ENCODE peak calls at places on chromosomes 5 and 9, in nine cellular contexts. Z is AG04450; Y is NCI-H1417; B is lower leg skin; S is activated CD4-positive, CD25-positive, alpha-beta regulatory T cell; M is stimulated activated CD4-positive, alpha-beta T cell treated with anti-CD3 and anti-CD28 coated beads, TNF-alpha, amount 100 ng/mL, for 4 hours; L is NCI-H1694 treated with DMSO at 0.1 percent for 48 hours; U is activated T-cell treated with anti-CD3 and anti-CD28 coated beads for 1 hour; N is HuH-7. T is an unnamed sample.

GRCh38 chr9:85469041-85469440 is 272.7 kb downstream of the AGTPBP1 start:
- DNase-seq in Z (no peak), Y (no peak), B (no peak), S (no peak), M (no peak), L (no peak), U (no peak), N (no peak), T (no peak)

GRCh38 chr5:137146402-137146889 is 352.7 kb downstream of the SPOCK1 start:
- DNase-seq in Z (peak), Y (peak), B (peak), S (no peak), M (no peak), L (no peak), U (no peak), N (no peak), T (peak)

GRCh38 chr9:87336914-87337333 is 160.7 kb upstream of the DAPK1 start:
- DNase-seq in Z (peak), Y (peak), B (no peak), S (no peak), M (no peak), L (peak), U (no peak), N (peak), T (no peak)

GRCh38 chr9:81868145-81868544 is 60.1 kb upstream of the SPATA31D4 start:
- DNase-seq in Z (no peak), Y (no peak), B (no peak), S (no peak), M (no peak), L (no peak), U (no peak), N (no peak), T (no peak)

GRCh38 chr9:19631181-19631580 is 157.7 kb downstream of the SLC24A2 start:
- DNase-seq in Z (no peak), Y (no peak), B (no peak), S (no peak), M (no peak), L (no peak), U (no peak), N (no peak), T (no peak)

GRCh38 chr5:96434201-96434645 is 1.2 kb upstream of the PCSK1 start:
- DNase-seq in Z (peak), Y (peak), B (peak), S (no peak), M (peak), L (no peak), U (peak), N (peak), T (no peak)

GRCh38 chr9:110086537-110086936 is 121.4 kb downstream of the C9orf152 start:
- DNase-seq in Z (no peak), Y (no peak), B (no peak), S (no peak), M (no peak), L (no peak), U (no peak), N (no peak), T (no peak)

GRCh38 chr9:121680236-121680635 is 28.8 kb downstream of the DAB2IP start:
- DNase-seq in Z (no peak), Y (no peak), B (no peak), S (no peak), M (no peak), L (no peak), U (no peak), N (no peak), T (no peak)

GRCh38 chr9:130983283-130983670 is 25.7 kb upstream of the LAMC3 start:
- DNase-seq in Z (no peak), Y (no peak), B (no peak), S (no peak), M (no peak), L (no peak), U (no peak), N (no peak), T (no peak)

GRCh38 chr9:13952906-13953305 is 361.0 kb downstream of the NFIB start:
- DNase-seq in Z (no peak), Y (peak), B (no peak), S (no peak), M (no peak), L (no peak), U (no peak), N (no peak), T (peak)

GRCh38 chr5:151063136-151063544 is 17.7 kb downstream of the TNIP1 start:
- DNase-seq in Z (no peak), Y (no peak), B (no peak), S (no peak), M (no peak), L (no peak), U (no peak), N (no peak), T (no peak)

GRCh38 chr5:17218353-17219005 is 1.0 kb downstream of the BASP1 start:
- DNase-seq in Z (no peak), Y (peak), B (peak), S (no peak), M (no peak), L (peak), U (no peak), N (no peak), T (no peak)

GRCh38 chr5:59724482-59725392 is 168.8 kb downstream of the PDE4D start:
- DNase-seq in Z (peak), Y (peak), B (no peak), S (no peak), M (no peak), L (peak), U (no peak), N (peak), T (peak)

GRCh38 chr9:8555767-8556500 is 756.4 kb upstream of the DMAC1 start:
- DNase-seq in Z (no peak), Y (no peak), B (no peak), S (no peak), M (no peak), L (no peak), U (no peak), N (no peak), T (no peak)

GRCh38 chr5:59300930-59301329 is 592.6 kb downstream of the PDE4D start:
- DNase-seq in Z (no peak), Y (no peak), B (no peak), S (no peak), M (no peak), L (no peak), U (no peak), N (no peak), T (no peak)

GRCh38 chr5:125835293-125836172 is 587.7 kb upstream of the GRAMD2B start:
- DNase-seq in Z (peak), Y (no peak), B (no peak), S (no peak), M (no peak), L (no peak), U (no peak), N (peak), T (no peak)

GRCh38 chr9:76717611-76718010 is 46.6 kb upstream of the PCA3 start:
- DNase-seq in Z (no peak), Y (peak), B (no peak), S (no peak), M (no peak), L (no peak), U (no peak), N (no peak), T (no peak)

GRCh38 chr9:108041551-108041950 is 552.0 kb upstream of the KLF4 start:
- DNase-seq in Z (no peak), Y (no peak), B (no peak), S (no peak), M (no peak), L (no peak), U (no peak), N (no peak), T (no peak)

GRCh38 chr9:2663486-2663885 is 41.9 kb downstream of the VLDLR start:
- DNase-seq in Z (no peak), Y (no peak), B (no peak), S (no peak), M (no peak), L (no peak), U (no peak), N (no peak), T (no peak)

GRCh38 chr9:72524820-72525539 is 3.6 kb downstream of the TMC1 start:
- DNase-seq in Z (peak), Y (peak), B (peak), S (no peak), M (peak), L (no peak), U (no peak), N (no peak), T (no peak)

GRCh38 chr5:27124590-27124989 is 86.2 kb upstream of the CDH9 start:
- DNase-seq in Z (no peak), Y (peak), B (no peak), S (no peak), M (no peak), L (peak), U (no peak), N (peak), T (no peak)

GRCh38 chr9:7408845-7409244 is 390.7 kb downstream of the DMAC1 start:
- DNase-seq in Z (no peak), Y (no peak), B (no peak), S (no peak), M (no peak), L (no peak), U (no peak), N (no peak), T (no peak)

GRCh38 chr9:81848472-81848871 is 79.8 kb upstream of the SPATA31D4 start:
- DNase-seq in Z (no peak), Y (no peak), B (no peak), S (no peak), M (no peak), L (no peak), U (no peak), N (peak), T (no peak)

GRCh38 chr5:39500656-39501295 is 76.0 kb upstream of the DAB2 start:
- DNase-seq in Z (no peak), Y (no peak), B (no peak), S (no peak), M (no peak), L (no peak), U (no peak), N (no peak), T (no peak)

GRCh38 chr5:113548396-113548795 is 34.9 kb downstream of the YTHDC2 start:
- DNase-seq in Z (no peak), Y (no peak), B (no peak), S (no peak), M (no peak), L (no peak), U (no peak), N (no peak), T (no peak)

GRCh38 chr9:32783168-32783891 is at the start of gene TMEM215:
- DNase-seq in Z (no peak), Y (peak), B (no peak), S (no peak), M (no peak), L (peak), U (no peak), N (no peak), T (no peak)

GRCh38 chr9:87109182-87109581 is 161.9 kb upstream of the GAS1 start:
- DNase-seq in Z (no peak), Y (no peak), B (no peak), S (no peak), M (no peak), L (no peak), U (no peak), N (no peak), T (no peak)

GRCh38 chr5:125530833-125531610 is 784.6 kb upstream of the ZNF608 start:
- DNase-seq in Z (no peak), Y (no peak), B (no peak), S (no peak), M (no peak), L (peak), U (no peak), N (no peak), T (no peak)

GRCh38 chr9:113929634-113930092 is 53.6 kb downstream of the ZNF618 start:
- DNase-seq in Z (no peak), Y (no peak), B (no peak), S (no peak), M (no peak), L (no peak), U (no peak), N (no peak), T (no peak)

T was measured in NCI-H187.